ENCODE peak calls at places on chromosomes 3 and 15, in seven cellular contexts. Q, T, L, R, M, J and A are unnamed samples.

GRCh38 chr15:60343221-60343970 is 54.4 kb downstream of the ANXA2 start:
- DNase-seq in Q (peak), T (no peak), L (no peak), R (no peak), M (peak), J (no peak), A (no peak)

GRCh38 chr3:11495948-11496557 is 147.7 kb downstream of the VGLL4 start:
- DNase-seq in Q (no peak), T (no peak), L (no peak), R (no peak), M (no peak), J (no peak), A (no peak)

GRCh38 chr3:78765671-78766485 is 1001.9 kb downstream of the ROBO1 start:
- DNase-seq in Q (peak), T (no peak), L (no peak), R (no peak), M (peak), J (no peak), A (no peak)

GRCh38 chr15:72782274-72782992 is 1.1 kb downstream of the ADPGK start:
- DNase-seq in Q (peak), T (no peak), L (no peak), R (no peak), M (no peak), J (no peak), A (no peak)

GRCh38 chr3:48595526-48596121 is 495 bp upstream of the COL7A1 start:
- DNase-seq in Q (peak), T (no peak), L (peak), R (peak), M (peak), J (no peak), A (peak)

GRCh38 chr15:74394090-74394846 is 26.8 kb upstream of the CYP11A1 start:
- DNase-seq in Q (no peak), T (no peak), L (no peak), R (no peak), M (no peak), J (no peak), A (no peak)

GRCh38 chr3:89932882-89933281 is 825.5 kb downstream of the EPHA3 start:
- DNase-seq in Q (no peak), T (no peak), L (no peak), R (no peak), M (no peak), J (no peak), A (no peak)

GRCh38 chr15:49155834-49156627 is 632 bp upstream of the COPS2 start:
- DNase-seq in Q (peak), T (no peak), L (no peak), R (no peak), M (peak), J (no peak), A (peak)

GRCh38 chr15:93524432-93524831 is 435.4 kb upstream of the RGMA start:
- DNase-seq in Q (no peak), T (no peak), L (no peak), R (no peak), M (no peak), J (peak), A (no peak)

GRCh38 chr3:25128735-25129134 is 299.3 kb upstream of the RARB start:
- DNase-seq in Q (no peak), T (no peak), L (no peak), R (no peak), M (no peak), J (no peak), A (no peak)

GRCh38 chr15:43268111-43269105 is 1.7 kb upstream of the TGM5 start:
- DNase-seq in Q (no peak), T (no peak), L (no peak), R (peak), M (peak), J (no peak), A (no peak)

GRCh38 chr3:17183951-17184550 is 299.3 kb downstream of the PLCL2 start:
- DNase-seq in Q (peak), T (no peak), L (peak), R (no peak), M (peak), J (no peak), A (no peak)

GRCh38 chr3:158097571-158098553 is 8.4 kb downstream of the SHOX2 start:
- DNase-seq in Q (no peak), T (peak), L (peak), R (no peak), M (no peak), J (peak), A (peak)

GRCh38 chr3:49841126-49841525 is 15.2 kb downstream of the TRAIP start:
- DNase-seq in Q (peak), T (no peak), L (peak), R (no peak), M (no peak), J (no peak), A (peak)

GRCh38 chr3:45881031-45882022 is 5.0 kb upstream of the CCR9 start:
- DNase-seq in Q (peak), T (peak), L (no peak), R (no peak), M (no peak), J (no peak), A (no peak)

GRCh38 chr3:49217688-49218470 is 46.5 kb downstream of the KLHDC8B start:
- DNase-seq in Q (no peak), T (no peak), L (no peak), R (no peak), M (no peak), J (peak), A (no peak)

GRCh38 chr3:157248590-157249425 is 88.9 kb upstream of the CCNL1 start:
- DNase-seq in Q (peak), T (no peak), L (peak), R (no peak), M (peak), J (peak), A (peak)

GRCh38 chr3:177596248-177596821 is 399.1 kb upstream of the TBL1XR1 start:
- DNase-seq in Q (peak), T (no peak), L (peak), R (no peak), M (no peak), J (no peak), A (peak)

GRCh38 chr3:132071043-132071442 is 36.2 kb upstream of the CPNE4 start:
- DNase-seq in Q (no peak), T (no peak), L (no peak), R (no peak), M (no peak), J (no peak), A (peak)

GRCh38 chr3:109072208-109072607 is 45.7 kb downstream of the MORC1 start:
- DNase-seq in Q (no peak), T (no peak), L (no peak), R (no peak), M (no peak), J (no peak), A (no peak)

GRCh38 chr3:193798097-193798496 is 205.1 kb downstream of the OPA1 start:
- DNase-seq in Q (no peak), T (no peak), L (no peak), R (no peak), M (no peak), J (no peak), A (no peak)

GRCh38 chr3:41288785-41289184 is 89.5 kb downstream of the CTNNB1 start:
- DNase-seq in Q (no peak), T (no peak), L (no peak), R (no peak), M (no peak), J (no peak), A (no peak)

GRCh38 chr3:118808743-118809142 is 225.9 kb downstream of the IGSF11 start:
- DNase-seq in Q (no peak), T (no peak), L (no peak), R (no peak), M (no peak), J (no peak), A (no peak)

GRCh38 chr3:118811333-118811732 is 223.3 kb downstream of the IGSF11 start:
- DNase-seq in Q (no peak), T (no peak), L (no peak), R (no peak), M (no peak), J (no peak), A (no peak)

GRCh38 chr3:118810499-118811035 is 224.1 kb downstream of the IGSF11 start:
- DNase-seq in Q (no peak), T (no peak), L (no peak), R (no peak), M (no peak), J (no peak), A (no peak)

GRCh38 chr3:118806423-118806822 is 228.2 kb downstream of the IGSF11 start:
- DNase-seq in Q (no peak), T (no peak), L (no peak), R (no peak), M (no peak), J (no peak), A (no peak)

DNA sequence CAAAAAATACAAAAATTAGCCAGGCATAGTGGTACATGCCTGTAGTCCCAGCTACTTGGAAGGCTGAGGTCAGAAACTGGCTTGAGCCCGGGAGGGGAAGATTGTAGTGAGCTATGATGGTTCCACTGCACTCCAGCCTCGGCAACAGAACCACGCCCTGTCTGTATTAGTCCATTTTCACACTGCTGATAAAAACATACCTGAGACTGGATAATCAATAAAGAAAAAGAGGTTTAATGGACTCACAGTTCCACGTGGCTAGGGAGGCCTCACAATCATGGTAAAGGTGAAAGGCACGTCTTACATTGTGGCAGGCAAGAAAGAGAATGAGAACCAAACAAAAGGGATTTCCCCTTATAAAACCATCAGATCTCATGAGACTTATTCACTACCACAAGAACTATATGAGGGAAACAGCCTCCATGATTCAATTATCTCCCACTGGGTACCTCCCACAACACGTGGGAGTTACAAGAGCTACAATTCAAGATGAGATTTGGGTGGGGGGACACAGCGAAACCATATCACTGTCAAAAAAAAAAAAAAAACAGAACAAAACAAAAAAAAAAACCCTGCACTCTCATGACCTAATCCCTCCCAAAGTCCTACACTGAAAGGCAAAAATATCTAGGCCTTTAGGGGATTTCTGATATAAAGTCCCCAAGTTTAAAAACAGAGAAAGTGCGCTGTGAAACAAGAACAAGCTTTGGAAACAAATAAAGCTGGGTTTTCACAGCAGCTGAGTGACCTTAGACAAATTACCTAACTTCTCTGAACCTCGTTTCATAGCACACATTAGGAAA is 224.7 kb downstream of the IGSF11 start:
- DNase-seq in Q (no peak), T (no peak), L (no peak), R (no peak), M (no peak), J (no peak), A (no peak)
- TF ChIP-seq CTCF in Q (no peak), T (no peak), L (no peak), R (no peak), M (no peak), J (no peak), A (no peak)

GRCh38 chr3:38138347-38139190 is at the start of gene MYD88:
- DNase-seq in Q (peak), T (peak), L (peak), R (peak), M (peak), J (peak), A (peak)
- TF ChIP-seq CTCF in Q (no peak), T (no peak), L (no peak), R (no peak), M (no peak), J (no peak), A (no peak)

GRCh38 chr3:50885491-50885890 is 210.8 kb downstream of the DOCK3 start:
- DNase-seq in Q (no peak), T (no peak), L (no peak), R (no peak), M (no peak), J (no peak), A (peak)
- TF ChIP-seq CTCF in Q (no peak), T (no peak), L (no peak), R (no peak), M (peak), J (no peak), A (no peak)

GRCh38 chr3:31724681-31725080 is 192.0 kb downstream of the STT3B start:
- DNase-seq in Q (peak), T (no peak), L (peak), R (no peak), M (peak), J (no peak), A (no peak)
- TF ChIP-seq CTCF in Q (peak), T (no peak), L (no peak), R (peak), M (peak), J (no peak), A (no peak)

DNA sequence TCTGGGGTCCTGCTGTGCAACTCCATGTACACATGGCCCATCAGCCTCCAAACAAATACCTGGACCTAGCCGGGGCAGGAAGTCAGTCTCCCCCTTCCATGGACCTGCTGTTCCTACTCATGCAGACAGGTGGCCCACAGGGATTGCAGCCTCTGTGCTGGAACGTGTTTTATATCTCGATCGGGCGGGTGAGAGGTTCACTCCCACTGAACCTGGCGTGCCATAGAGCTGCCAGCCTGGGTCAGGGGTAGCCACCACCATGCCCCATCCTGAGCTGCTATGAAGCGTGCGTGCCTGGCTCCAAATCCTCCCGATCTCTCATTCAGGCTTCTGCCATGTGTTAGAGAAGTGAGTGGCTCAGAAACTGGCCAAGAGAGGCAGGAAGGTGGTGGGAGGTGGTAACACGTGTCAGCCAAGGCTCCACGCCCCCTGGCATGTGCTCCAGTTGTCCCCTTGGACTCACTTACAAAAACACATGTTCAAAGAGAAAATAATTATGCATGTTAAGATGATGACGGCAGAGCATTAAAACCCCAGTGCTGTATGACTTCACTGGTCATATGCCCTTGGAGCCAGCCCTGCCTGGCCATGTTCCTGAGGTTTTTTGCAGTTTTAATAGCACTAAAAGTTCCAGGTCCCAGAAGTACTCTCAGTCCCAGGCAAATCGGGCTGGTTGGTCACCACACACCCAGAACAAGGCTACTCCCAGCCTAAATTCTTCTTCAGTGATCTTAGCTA is 30.6 kb downstream of the CTSH start:
- DNase-seq in Q (peak), T (no peak), L (peak), R (peak), M (peak), J (no peak), A (peak)
- TF ChIP-seq CTCF in Q (peak), T (no peak), L (no peak), R (peak), M (peak), J (peak), A (no peak)

DNA sequence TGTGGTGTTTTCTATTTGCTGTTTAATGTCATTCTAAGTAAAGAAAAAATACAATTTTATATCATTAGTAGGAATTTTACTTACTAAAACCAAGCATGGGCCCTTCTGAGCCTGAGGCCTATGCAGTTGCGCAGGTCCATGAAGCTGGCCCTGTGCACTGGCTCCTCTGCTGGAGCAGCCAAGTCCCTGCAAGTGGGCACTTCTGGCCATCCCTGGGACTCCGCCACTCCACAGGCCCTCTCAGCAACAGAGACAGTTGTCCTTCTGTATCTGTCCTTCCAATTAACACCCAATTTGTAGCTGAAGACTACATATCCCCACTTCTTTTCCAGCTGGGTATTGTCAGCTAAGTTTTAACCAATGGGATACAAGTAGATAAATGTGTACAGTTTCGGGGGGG is 49.9 kb upstream of the RYK start:
- DNase-seq in Q (no peak), T (no peak), L (peak), R (no peak), M (no peak), J (no peak), A (peak)
- TF ChIP-seq CTCF in Q (peak), T (no peak), L (no peak), R (peak), M (peak), J (no peak), A (no peak)